ENCODE peak calls at places on chromosome 6, in six cellular contexts. E is activated naive CD4-positive, alpha-beta T cell treated with anti-CD3 and anti-CD28 coated beads for 36 hours; B is spleen; I is choroid plexus epithelial cell; M is GM23248; P is activated T-helper 1 cell treated with anti-CD3 and anti-CD28 coated beads, Interleukin-12 subunit alpha, Interleukin-12 subunit beta, Interleukin-2, Interleukin-4 antibody, amounts not matched to agents 30 ng/mL and 10 ng/mL and 1 ng/mL, durations not matched to agents 14 hours and 24 hours and 36 hours. V is an unnamed sample.

GRCh38 chr6:138272543-138273305 is 54.4 kb upstream of the PBOV1 start:
- DNase-seq in E (no peak), B (no peak), I (peak), M (no peak), P (no peak), V (no peak)

GRCh38 chr6:149335924-149336323 is 18.4 kb downstream of the TAB2 start:
- DNase-seq in E (peak), B (no peak), I (peak), M (peak), P (peak), V (no peak)

GRCh38 chr6:128655978-128656498 is 135.6 kb upstream of the PTPRK start:
- DNase-seq in E (peak), B (no peak), I (peak), M (peak), P (no peak), V (no peak)

GRCh38 chr6:97850458-97851218 is 567.6 kb upstream of the MMS22L start:
- DNase-seq in E (no peak), B (no peak), I (peak), M (peak), P (no peak), V (no peak)

GRCh38 chr6:170106906-170107525 is 183.9 kb downstream of the DLL1 start:
- DNase-seq in E (no peak), B (peak), I (no peak), M (no peak), P (no peak), V (no peak)

GRCh38 chr6:108752733-108753392 is 95.4 kb upstream of the ARMC2 start:
- DNase-seq in E (no peak), B (no peak), I (no peak), M (no peak), P (no peak), V (no peak)

GRCh38 chr6:143187173-143187908 is 126.7 kb downstream of the AIG1 start:
- DNase-seq in E (no peak), B (no peak), I (peak), M (peak), P (no peak), V (no peak)

GRCh38 chr6:109944448-109944847 is 33.7 kb upstream of the GPR6 start:
- DNase-seq in E (no peak), B (no peak), I (no peak), M (no peak), P (no peak), V (no peak)

GRCh38 chr6:38579010-38579628 is 60.6 kb downstream of the BTBD9 start:
- DNase-seq in E (no peak), B (no peak), I (peak), M (peak), P (no peak), V (no peak)

GRCh38 chr6:75800133-75800532 is 51.1 kb downstream of the MYO6 start:
- DNase-seq in E (no peak), B (no peak), I (no peak), M (no peak), P (no peak), V (no peak)

GRCh38 chr6:125611573-125612399 is 137.6 kb upstream of the HEY2 start:
- DNase-seq in E (no peak), B (no peak), I (peak), M (no peak), P (no peak), V (no peak)

GRCh38 chr6:75419980-75420379 is 73.6 kb downstream of the FILIP1 start:
- DNase-seq in E (no peak), B (no peak), I (no peak), M (no peak), P (no peak), V (no peak)

GRCh38 chr6:3789018-3789895 is 37.7 kb upstream of the PXDC1 start:
- DNase-seq in E (no peak), B (no peak), I (peak), M (peak), P (no peak), V (no peak)

GRCh38 chr6:52691718-52692117 is 20.8 kb downstream of the TMEM14A start:
- DNase-seq in E (no peak), B (no peak), I (no peak), M (peak), P (no peak), V (no peak)

GRCh38 chr6:168158280-168158979 is 79.4 kb upstream of the FRMD1 start:
- DNase-seq in E (no peak), B (no peak), I (no peak), M (peak), P (no peak), V (no peak)

GRCh38 chr6:43972179-43972914 is 154.9 kb downstream of the MRPL14 start:
- DNase-seq in E (no peak), B (no peak), I (no peak), M (peak), P (no peak), V (no peak)

GRCh38 chr6:102398788-102399390 is 1005.4 kb downstream of the GRIK2 start:
- DNase-seq in E (no peak), B (no peak), I (no peak), M (no peak), P (no peak), V (peak)

GRCh38 chr6:4693158-4693557 is 83.0 kb upstream of the CDYL start:
- DNase-seq in E (no peak), B (no peak), I (no peak), M (no peak), P (no peak), V (no peak)

GRCh38 chr6:111661541-111662041 is 55.9 kb upstream of the TRAF3IP2 start:
- DNase-seq in E (no peak), B (no peak), I (no peak), M (no peak), P (no peak), V (no peak)

GRCh38 chr6:20402181-20403079 is 751 bp downstream of the E2F3 start:
- DNase-seq in E (peak), B (peak), I (peak), M (peak), P (peak), V (peak)

GRCh38 chr6:56478202-56478601 is 164.5 kb downstream of the DST start:
- DNase-seq in E (no peak), B (no peak), I (no peak), M (no peak), P (no peak), V (no peak)

GRCh38 chr6:112058243-112058642 is 4.3 kb downstream of the CCN6 start:
- DNase-seq in E (no peak), B (no peak), I (no peak), M (no peak), P (no peak), V (no peak)

GRCh38 chr6:80003841-80004198 is 629 bp upstream of the TTK start:
- DNase-seq in E (peak), B (peak), I (no peak), M (no peak), P (peak), V (no peak)

GRCh38 chr6:33248643-33248931 is 23.1 kb downstream of the VPS52 start:
- DNase-seq in E (no peak), B (no peak), I (peak), M (peak), P (no peak), V (no peak)

GRCh38 chr6:14711704-14712397 is 534.0 kb upstream of the JARID2 start:
- DNase-seq in E (no peak), B (no peak), I (no peak), M (no peak), P (no peak), V (no peak)

GRCh38 chr6:113994934-113995342 is 24.0 kb upstream of the HDAC2 start:
- DNase-seq in E (peak), B (no peak), I (peak), M (peak), P (peak), V (peak)

GRCh38 chr6:100100776-100101175 is 106.8 kb upstream of the MCHR2 start:
- DNase-seq in E (no peak), B (no peak), I (no peak), M (no peak), P (no peak), V (no peak)

V was measured in KBM-7.